ENCODE peak calls at places on chromosomes 13 and 19, in five cellular contexts. One of them, this sample, is unnamed.

GRCh38 chr13:30806784-30807183 is 71.4 kb downstream of the ALOX5AP start:
- DNase-seq in HCT116: no peak
- DNase-seq in GM12878: no peak
- DNase-seq in H1: no peak
- DNase-seq in SK-N-SH: no peak
- DNase-seq in this sample: no peak

GRCh38 chr13:85558118-85558517 is 241.1 kb downstream of the SLITRK6 start:
- DNase-seq in HCT116: no peak
- DNase-seq in GM12878: no peak
- DNase-seq in H1: no peak
- DNase-seq in SK-N-SH: no peak
- DNase-seq in this sample: no peak

GRCh38 chr13:59458908-59459579 is 704.7 kb downstream of the DIAPH3 start:
- DNase-seq in HCT116: no peak
- DNase-seq in GM12878: no peak
- DNase-seq in H1: no peak
- DNase-seq in SK-N-SH: no peak
- DNase-seq in this sample: no peak

GRCh38 chr13:24671367-24672117 is 8.7 kb upstream of the ATP12A start:
- DNase-seq in HCT116: peak
- DNase-seq in GM12878: no peak
- DNase-seq in H1: no peak
- DNase-seq in SK-N-SH: peak
- DNase-seq in this sample: peak

GRCh38 chr13:106573855-106574254 is 5.9 kb upstream of the ARGLU1 start:
- DNase-seq in HCT116: no peak
- DNase-seq in GM12878: no peak
- DNase-seq in H1: no peak
- DNase-seq in SK-N-SH: no peak
- DNase-seq in this sample: no peak

GRCh38 chr19:33689138-33689746 is 67.5 kb downstream of the CHST8 start:
- DNase-seq in HCT116: no peak
- DNase-seq in GM12878: no peak
- DNase-seq in H1: no peak
- DNase-seq in SK-N-SH: no peak
- DNase-seq in this sample: no peak

GRCh38 chr19:5890099-5890498 is 13.5 kb downstream of the NDUFA11 start:
- DNase-seq in HCT116: no peak
- DNase-seq in GM12878: no peak
- DNase-seq in H1: no peak
- DNase-seq in SK-N-SH: peak
- DNase-seq in this sample: no peak

GRCh38 chr19:38233740-38234251 is 9.8 kb upstream of the DPF1 start:
- DNase-seq in HCT116: peak
- DNase-seq in GM12878: no peak
- DNase-seq in H1: no peak
- DNase-seq in SK-N-SH: peak
- DNase-seq in this sample: peak

GRCh38 chr13:31846984-31847752 is 107.8 kb downstream of the RXFP2 start:
- DNase-seq in HCT116: no peak
- DNase-seq in GM12878: no peak
- DNase-seq in H1: no peak
- DNase-seq in SK-N-SH: peak
- DNase-seq in this sample: no peak

GRCh38 chr13:41470187-41470586 is 12.8 kb downstream of the RGCC start:
- DNase-seq in HCT116: no peak
- DNase-seq in GM12878: no peak
- DNase-seq in H1: no peak
- DNase-seq in SK-N-SH: no peak
- DNase-seq in this sample: no peak

GRCh38 chr19:11203194-11204075 is 6.1 kb upstream of the KANK2 start:
- DNase-seq in HCT116: no peak
- DNase-seq in GM12878: no peak
- DNase-seq in H1: peak
- DNase-seq in SK-N-SH: peak
- DNase-seq in this sample: no peak

GRCh38 chr13:108700421-108701170 is 71.2 kb downstream of the MYO16 start:
- DNase-seq in HCT116: no peak
- DNase-seq in GM12878: no peak
- DNase-seq in H1: no peak
- DNase-seq in SK-N-SH: no peak
- DNase-seq in this sample: no peak

GRCh38 chr19:49890349-49891311 is 6.1 kb downstream of the IL4I1 start:
- DNase-seq in HCT116: no peak
- DNase-seq in GM12878: no peak
- DNase-seq in H1: no peak
- DNase-seq in SK-N-SH: peak
- DNase-seq in this sample: no peak

DNA sequence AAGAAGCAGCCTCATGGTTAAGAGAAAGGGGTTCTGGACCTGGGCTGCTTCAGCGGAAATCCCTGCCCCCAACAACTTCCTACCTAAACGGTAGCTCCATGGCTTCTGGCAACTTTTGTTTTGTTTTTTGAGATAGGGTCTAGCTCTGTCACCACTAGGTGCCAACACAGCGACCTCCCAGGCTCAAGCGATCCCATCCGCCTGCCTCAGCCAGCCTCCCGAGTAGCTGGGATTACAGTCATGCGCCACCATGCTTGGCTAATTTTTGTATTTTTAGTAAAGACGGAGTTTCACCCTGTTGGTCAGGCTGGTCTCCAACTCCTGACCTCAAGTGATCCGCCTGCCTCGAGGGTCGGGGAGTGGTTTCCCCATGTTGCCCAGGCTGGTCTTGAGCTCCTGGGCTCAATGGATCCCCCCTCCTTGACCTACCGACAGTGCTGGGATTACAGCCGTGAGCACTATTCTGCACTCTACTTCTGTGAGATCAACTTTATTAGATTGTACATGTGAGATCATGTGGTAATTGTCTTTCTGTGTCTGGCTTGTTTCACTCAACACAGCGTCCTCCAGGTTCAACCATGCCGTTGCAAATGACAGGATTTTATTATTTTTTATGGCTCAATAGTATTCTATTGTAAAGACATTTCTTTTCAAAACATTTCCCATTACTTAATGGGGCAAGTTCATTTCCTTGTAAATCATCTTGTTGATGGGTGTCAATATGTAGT is 1.3 kb upstream of the OBI1 start:
- DNase-seq in HCT116: no peak
- DNase-seq in GM12878: no peak
- DNase-seq in H1: no peak
- DNase-seq in SK-N-SH: peak
- DNase-seq in this sample: no peak
- TF ChIP-seq JUND in HCT116: no peak
- TF ChIP-seq JUND in GM12878: no peak
- TF ChIP-seq JUND in H1: no peak
- TF ChIP-seq JUND in SK-N-SH: no peak
- TF ChIP-seq JUND in this sample: no peak

GRCh38 chr19:45476349-45476717 is 8.5 kb downstream of the FOSB start:
- DNase-seq in HCT116: no peak
- DNase-seq in GM12878: no peak
- DNase-seq in H1: no peak
- DNase-seq in SK-N-SH: no peak
- DNase-seq in this sample: no peak
- TF ChIP-seq JUND in HCT116: no peak
- TF ChIP-seq JUND in GM12878: no peak
- TF ChIP-seq JUND in H1: no peak
- TF ChIP-seq JUND in SK-N-SH: no peak
- TF ChIP-seq JUND in this sample: no peak

DNA sequence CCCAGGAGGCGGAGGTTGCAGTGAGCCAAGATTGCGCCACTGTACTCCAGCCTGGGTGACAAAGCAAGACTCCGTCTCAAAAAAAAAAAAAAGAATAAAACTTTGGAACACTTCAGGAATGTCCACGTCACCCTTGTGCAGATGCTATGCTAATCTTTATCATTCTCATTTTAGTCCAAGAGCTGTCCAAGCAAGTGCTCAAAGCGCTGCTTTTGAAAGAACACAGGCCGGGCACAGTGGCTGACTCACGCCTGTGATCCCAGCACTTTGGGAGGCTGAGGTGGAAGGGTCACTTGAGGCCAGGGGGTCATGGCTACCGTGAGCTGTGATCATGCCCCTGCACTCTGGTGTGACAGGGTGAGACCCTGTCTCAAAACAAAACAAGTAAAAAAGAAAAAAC is 11.1 kb upstream of the UQCR11 start:
- DNase-seq in HCT116: no peak
- DNase-seq in GM12878: no peak
- DNase-seq in H1: no peak
- DNase-seq in SK-N-SH: no peak
- DNase-seq in this sample: no peak
- TF ChIP-seq JUND in HCT116: no peak
- TF ChIP-seq JUND in GM12878: no peak
- TF ChIP-seq JUND in H1: no peak
- TF ChIP-seq JUND in SK-N-SH: no peak
- TF ChIP-seq JUND in this sample: no peak

DNA sequence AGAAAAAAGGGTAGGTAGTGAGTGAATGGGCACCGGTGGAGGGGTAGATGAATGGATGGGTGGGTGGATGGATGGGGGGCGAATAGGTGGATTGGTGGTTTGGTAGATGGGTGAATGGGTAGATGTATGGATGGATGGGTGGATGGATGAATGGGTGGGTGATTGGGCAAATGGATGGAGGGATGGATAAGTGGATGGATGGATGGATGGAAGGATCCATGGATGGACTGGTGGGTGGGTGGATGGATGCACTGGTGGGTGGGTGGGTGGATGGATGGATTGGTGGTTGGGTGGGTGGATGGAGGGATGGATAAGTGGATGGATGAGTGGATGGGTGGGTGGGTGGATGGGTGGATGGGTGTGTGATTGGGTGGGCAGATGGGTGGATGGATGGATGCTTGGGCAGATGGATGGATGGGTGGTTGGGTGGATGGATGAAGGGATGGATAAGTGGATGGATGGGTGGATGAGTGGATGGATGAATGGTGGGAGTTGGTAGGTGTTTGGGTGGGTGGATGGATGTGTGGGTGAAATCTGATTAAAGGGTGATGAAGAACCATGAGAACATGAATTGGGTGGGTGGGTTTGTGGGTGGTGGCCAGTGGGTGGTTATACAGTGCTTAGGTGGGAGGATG is 2.3 kb downstream of the ANKRD24 start:
- DNase-seq in HCT116: no peak
- DNase-seq in GM12878: no peak
- DNase-seq in H1: no peak
- DNase-seq in SK-N-SH: no peak
- DNase-seq in this sample: no peak
- TF ChIP-seq JUND in HCT116: no peak
- TF ChIP-seq JUND in GM12878: no peak
- TF ChIP-seq JUND in H1: no peak
- TF ChIP-seq JUND in SK-N-SH: no peak
- TF ChIP-seq JUND in this sample: no peak

GRCh38 chr19:39479916-39480315 is 722 bp upstream of the TIMM50 start:
- DNase-seq in HCT116: no peak
- DNase-seq in GM12878: no peak
- DNase-seq in H1: no peak
- DNase-seq in SK-N-SH: no peak
- DNase-seq in this sample: no peak

GRCh38 chr19:39481676-39482075 is 1.0 kb downstream of the TIMM50 start:
- DNase-seq in HCT116: no peak
- DNase-seq in GM12878: no peak
- DNase-seq in H1: no peak
- DNase-seq in SK-N-SH: no peak
- DNase-seq in this sample: no peak

GRCh38 chr19:39480337-39481228 is at the start of gene TIMM50:
- DNase-seq in HCT116: peak
- DNase-seq in GM12878: peak
- DNase-seq in H1: peak
- DNase-seq in SK-N-SH: peak
- DNase-seq in this sample: peak

GRCh38 chr19:39481229-39481545 is 549 bp downstream of the TIMM50 start:
- DNase-seq in HCT116: no peak
- DNase-seq in GM12878: no peak
- DNase-seq in H1: no peak
- DNase-seq in SK-N-SH: no peak
- DNase-seq in this sample: no peak

DNA sequence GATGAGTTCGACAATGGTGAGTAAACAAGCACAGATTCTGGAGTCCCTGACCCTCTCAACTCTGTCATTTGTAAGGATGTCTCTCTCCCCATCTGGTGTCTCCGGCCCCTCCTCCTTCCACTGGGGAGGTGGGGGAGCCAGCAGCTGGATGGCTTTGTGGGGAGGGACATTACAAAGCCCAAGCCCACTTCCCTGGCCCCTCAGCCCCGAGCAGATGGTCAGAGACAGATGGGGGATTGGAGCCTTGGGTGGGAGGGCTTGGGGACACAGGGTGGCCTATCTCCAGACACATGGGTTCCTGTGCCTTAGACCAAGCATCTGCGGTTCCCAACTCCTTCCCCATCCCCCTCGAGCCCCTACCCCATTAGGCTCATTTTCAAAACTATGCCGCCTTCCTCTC is 2.5 kb downstream of the TIMM50 start:
- DNase-seq in HCT116: no peak
- DNase-seq in GM12878: no peak
- DNase-seq in H1: no peak
- DNase-seq in SK-N-SH: no peak
- DNase-seq in this sample: no peak
- TF ChIP-seq JUND in HCT116: no peak
- TF ChIP-seq JUND in GM12878: no peak
- TF ChIP-seq JUND in H1: no peak
- TF ChIP-seq JUND in SK-N-SH: no peak
- TF ChIP-seq JUND in this sample: no peak